ENCODE peak calls at places on chromosomes 12 and 14, in ten cellular contexts. N, T, O, V, W, C, S, M, A and Q are unnamed samples.

GRCh38 chr12:55931780-55932545 is 1.0 kb downstream of the DGKA start:
- DNase-seq in N (peak), T (peak), O (peak), V (peak), W (no peak), C (peak), S (peak), M (peak), A (peak), Q (peak)

GRCh38 chr14:92316116-92316515 is 6.8 kb upstream of the SLC24A4 start:
- DNase-seq in N (no peak), T (no peak), O (no peak), V (no peak), W (no peak), C (no peak), S (peak), M (no peak), A (no peak), Q (no peak)

GRCh38 chr12:13942826-13943225 is 38.6 kb downstream of the GRIN2B start:
- DNase-seq in N (no peak), T (peak), O (no peak), V (no peak), W (no peak), C (no peak), S (no peak), M (no peak), A (no peak), Q (no peak)

GRCh38 chr14:104567957-104568225 is 11.7 kb upstream of the C14orf180 start:
- DNase-seq in N (no peak), T (no peak), O (no peak), V (no peak), W (no peak), C (no peak), S (no peak), M (no peak), A (no peak), Q (no peak)

GRCh38 chr14:30034049-30034635 is 106.5 kb upstream of the PRKD1 start:
- DNase-seq in N (peak), T (no peak), O (no peak), V (no peak), W (no peak), C (no peak), S (no peak), M (peak), A (no peak), Q (no peak)

GRCh38 chr12:26122681-26123481 is 2.0 kb downstream of the BHLHE41 start:
- DNase-seq in N (peak), T (peak), O (peak), V (peak), W (peak), C (peak), S (peak), M (peak), A (peak), Q (peak)

GRCh38 chr14:36580856-36581831 is 1.3 kb downstream of the NKX2-8 start:
- DNase-seq in N (peak), T (peak), O (peak), V (peak), W (no peak), C (peak), S (peak), M (peak), A (peak), Q (peak)

GRCh38 chr14:23358042-23358441 is 5.4 kb upstream of the SLC22A17 start:
- DNase-seq in N (no peak), T (no peak), O (no peak), V (no peak), W (no peak), C (no peak), S (no peak), M (no peak), A (no peak), Q (no peak)

GRCh38 chr12:105225505-105225904 is 10.5 kb downstream of the APPL2 start:
- DNase-seq in N (no peak), T (no peak), O (no peak), V (no peak), W (no peak), C (no peak), S (no peak), M (no peak), A (no peak), Q (no peak)

GRCh38 chr12:4148418-4149056 is 125.0 kb upstream of the CCND2 start:
- DNase-seq in N (no peak), T (no peak), O (no peak), V (peak), W (no peak), C (peak), S (no peak), M (no peak), A (no peak), Q (no peak)

GRCh38 chr14:42193426-42193766 is 586.7 kb downstream of the LRFN5 start:
- DNase-seq in N (no peak), T (no peak), O (no peak), V (no peak), W (no peak), C (no peak), S (no peak), M (no peak), A (peak), Q (no peak)

DNA sequence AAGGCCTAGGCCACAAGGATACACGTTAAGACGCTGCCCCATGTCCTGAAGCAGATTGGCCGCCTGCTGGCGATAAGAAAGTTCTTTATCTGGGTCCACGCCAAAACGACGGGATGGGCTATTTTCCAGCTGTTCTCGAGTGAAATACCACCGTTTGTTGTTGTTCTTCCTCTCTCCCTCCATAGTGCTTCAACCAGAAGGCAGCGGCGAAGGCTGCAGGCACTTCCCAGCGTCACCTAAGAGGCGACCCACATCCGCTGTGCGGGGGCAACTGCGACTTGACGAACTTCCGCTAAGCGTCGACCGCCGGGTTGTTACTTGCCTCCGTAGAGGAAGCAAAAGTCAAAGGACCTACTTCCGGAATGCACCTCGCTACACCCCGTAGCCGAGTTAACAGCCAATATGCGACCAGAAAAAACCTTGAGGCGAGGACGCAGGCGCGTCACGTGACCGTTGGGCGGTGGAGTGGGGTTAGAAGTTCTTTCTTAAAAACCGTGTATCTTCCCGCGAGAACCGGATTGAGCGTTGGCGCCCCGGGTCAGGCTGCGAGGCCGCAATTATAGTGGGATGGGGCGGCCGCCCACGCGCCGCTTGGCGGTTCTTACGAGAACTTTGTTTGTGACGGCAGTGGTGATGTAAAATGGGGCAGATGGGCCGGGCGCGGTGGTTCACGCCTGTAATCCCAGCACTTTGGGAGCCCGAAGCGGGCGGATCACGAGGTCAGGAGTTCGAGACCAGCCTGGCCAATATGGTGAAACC is at the start of gene CCNT1:
- DNase-seq in N (peak), T (peak), O (peak), V (peak), W (peak), C (peak), S (peak), M (peak), A (peak), Q (peak)
- TF ChIP-seq CTCF in N (peak), T (no peak), O (peak), V (peak), W (peak), C (no peak), S (no peak), M (peak), A (peak), Q (no peak)

DNA sequence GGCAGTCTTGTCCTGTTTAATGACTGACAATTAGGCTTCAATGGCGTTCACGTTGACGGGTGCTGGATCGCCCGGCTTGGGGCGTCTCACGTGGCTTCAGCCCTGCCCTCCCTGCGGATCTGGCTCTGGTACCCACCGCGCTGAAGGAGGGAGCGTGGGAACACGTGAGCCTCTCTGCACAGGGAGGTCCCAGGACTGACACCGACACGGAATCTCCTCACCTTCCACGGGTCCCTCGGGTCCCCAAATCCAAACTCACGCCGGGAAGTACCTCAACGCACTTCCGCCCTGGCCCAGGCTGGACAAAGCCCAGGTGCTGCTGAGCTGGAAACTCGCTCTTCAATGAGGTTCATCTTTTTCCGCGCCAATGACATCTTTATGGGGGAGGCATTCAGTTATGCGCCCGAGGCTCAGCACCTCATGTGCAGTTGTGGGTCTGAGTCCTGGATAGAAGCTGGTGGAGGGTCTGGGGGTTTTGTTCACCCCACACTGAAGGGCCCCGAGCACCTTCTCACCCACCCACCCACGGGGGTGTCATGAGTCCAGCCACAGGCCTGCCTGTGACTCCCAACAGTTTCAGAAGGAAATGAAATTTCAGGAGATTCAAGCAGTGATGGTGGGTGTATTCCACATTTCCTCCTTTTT is 251.8 kb upstream of the SFSWAP start:
- DNase-seq in N (no peak), T (no peak), O (no peak), V (no peak), W (no peak), C (no peak), S (no peak), M (no peak), A (no peak), Q (no peak)
- TF ChIP-seq CTCF in N (no peak), T (no peak), O (no peak), V (no peak), W (no peak), C (no peak), S (no peak), M (no peak), A (no peak), Q (no peak)

GRCh38 chr12:95070378-95070777 is 3.0 kb downstream of the NR2C1 start:
- DNase-seq in N (no peak), T (no peak), O (no peak), V (no peak), W (no peak), C (no peak), S (no peak), M (no peak), A (no peak), Q (no peak)

GRCh38 chr12:95072900-95073697 is at the start of gene NR2C1:
- DNase-seq in N (peak), T (peak), O (peak), V (peak), W (peak), C (peak), S (peak), M (peak), A (peak), Q (peak)

GRCh38 chr12:95074766-95075165 is 1.3 kb upstream of the NR2C1 start:
- DNase-seq in N (no peak), T (no peak), O (no peak), V (no peak), W (no peak), C (no peak), S (no peak), M (no peak), A (no peak), Q (no peak)

GRCh38 chr12:95077341-95077740 is 3.9 kb upstream of the NR2C1 start:
- DNase-seq in N (no peak), T (no peak), O (no peak), V (no peak), W (no peak), C (no peak), S (no peak), M (no peak), A (no peak), Q (no peak)

GRCh38 chr12:95073698-95074520 is 491 bp upstream of the NR2C1 start:
- DNase-seq in N (no peak), T (no peak), O (peak), V (peak), W (no peak), C (no peak), S (no peak), M (no peak), A (no peak), Q (no peak)
- TF ChIP-seq CTCF in N (peak), T (no peak), O (no peak), V (peak), W (peak), C (peak), S (peak), M (peak), A (peak), Q (peak)

GRCh38 chr12:57430117-57430930 is 519 bp downstream of the R3HDM2 start:
- DNase-seq in N (peak), T (peak), O (peak), V (peak), W (peak), C (peak), S (peak), M (peak), A (peak), Q (peak)
- TF ChIP-seq CTCF in N (no peak), T (peak), O (no peak), V (no peak), W (peak), C (no peak), S (no peak), M (no peak), A (no peak), Q (no peak)

GRCh38 chr14:56120091-56120632 is 2.0 kb downstream of the PELI2 start:
- DNase-seq in N (peak), T (no peak), O (no peak), V (no peak), W (peak), C (no peak), S (no peak), M (peak), A (no peak), Q (peak)
- TF ChIP-seq CTCF in N (no peak), T (no peak), O (peak), V (no peak), W (no peak), C (no peak), S (no peak), M (no peak), A (no peak), Q (no peak)

DNA sequence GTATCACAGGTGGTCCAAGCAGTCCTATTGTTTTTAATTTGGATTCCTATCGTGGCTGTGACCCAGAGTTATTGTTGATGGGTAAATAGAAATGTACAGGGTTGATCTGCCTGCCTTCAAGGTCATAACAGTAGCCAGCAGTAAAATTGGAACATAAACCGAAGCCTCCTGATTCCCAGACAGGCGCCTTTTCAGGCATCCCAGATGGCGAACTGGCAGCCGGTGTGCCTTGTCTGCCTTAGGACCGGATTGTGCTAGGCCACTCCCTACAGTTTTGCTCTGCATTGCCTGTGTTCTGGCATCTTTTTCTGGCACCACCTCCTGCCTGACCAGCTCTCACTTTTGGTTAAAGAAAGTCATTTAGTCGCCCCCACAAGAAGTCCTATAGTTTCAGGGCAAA is 22.2 kb downstream of the TMEM117 start:
- DNase-seq in N (no peak), T (no peak), O (no peak), V (no peak), W (no peak), C (no peak), S (no peak), M (no peak), A (no peak), Q (no peak)
- TF ChIP-seq CTCF in N (no peak), T (no peak), O (no peak), V (no peak), W (no peak), C (no peak), S (no peak), M (no peak), A (no peak), Q (no peak)

GRCh38 chr14:53780156-53780555 is 176.5 kb downstream of the BMP4 start:
- DNase-seq in N (no peak), T (no peak), O (no peak), V (no peak), W (no peak), C (no peak), S (no peak), M (no peak), A (no peak), Q (no peak)
- TF ChIP-seq CTCF in N (no peak), T (no peak), O (no peak), V (no peak), W (no peak), C (no peak), S (no peak), M (no peak), A (no peak), Q (no peak)

GRCh38 chr12:78961171-78961570 is 96.6 kb downstream of the SYT1 start:
- DNase-seq in N (no peak), T (no peak), O (no peak), V (no peak), W (no peak), C (no peak), S (no peak), M (no peak), A (no peak), Q (no peak)

GRCh38 chr12:78964521-78964920 is 99.9 kb downstream of the SYT1 start:
- DNase-seq in N (no peak), T (no peak), O (no peak), V (no peak), W (no peak), C (no peak), S (no peak), M (no peak), A (no peak), Q (no peak)

GRCh38 chr12:78963439-78964222 is 99.1 kb downstream of the SYT1 start:
- DNase-seq in N (peak), T (no peak), O (no peak), V (peak), W (peak), C (no peak), S (no peak), M (peak), A (peak), Q (no peak)

GRCh38 chr12:78959556-78959955 is 95.0 kb downstream of the SYT1 start:
- DNase-seq in N (no peak), T (no peak), O (no peak), V (no peak), W (no peak), C (no peak), S (no peak), M (no peak), A (no peak), Q (no peak)
- TF ChIP-seq CTCF in N (no peak), T (no peak), O (no peak), V (no peak), W (no peak), C (no peak), S (no peak), M (peak), A (no peak), Q (no peak)

GRCh38 chr14:35292770-35293561 is 784 bp downstream of the PSMA6 start:
- DNase-seq in N (peak), T (no peak), O (no peak), V (no peak), W (no peak), C (no peak), S (no peak), M (peak), A (no peak), Q (no peak)
- TF ChIP-seq CTCF in N (no peak), T (no peak), O (no peak), V (no peak), W (no peak), C (no peak), S (no peak), M (no peak), A (no peak), Q (no peak)